ENCODE peak calls at places on chromosome 4, in ten cellular contexts. U is breast epithelium, J is vagina, K is left ventricle myocardium inferior, L is PC-3, B is MM.1S, V is kidney, X is endodermal cell, S is prostate gland, T is psoas muscle. A is an unnamed sample.

GRCh38 chr4:116183241-116183640 is 902.1 kb downstream of the TRAM1L1 start:
- DNase-seq in V (no peak), K (no peak), X (no peak), T (no peak), S (no peak), U (no peak), B (no peak), L (no peak), J (no peak), A (no peak)

GRCh38 chr4:183242291-183242690 is 77.8 kb downstream of the CLDN22 start:
- DNase-seq in V (no peak), X (no peak), B (no peak), K (no peak), L (no peak), S (no peak), U (no peak), T (no peak), J (no peak), A (no peak)

GRCh38 chr4:77095101-77095826 is 19.5 kb upstream of the CCNI start:
- DNase-seq in S (peak; percentile 80), K (peak; percentile 78), T (peak; percentile 70), J (no peak), V (peak; percentile 89), X (peak; percentile 91), U (peak; percentile 74), B (peak; percentile 79), L (peak; percentile 62), A (peak; percentile 69)

GRCh38 chr4:110902500-110902899 is 279.6 kb upstream of the PITX2 start:
- DNase-seq in U (no peak), J (no peak), S (no peak), L (no peak), X (no peak), V (no peak), B (no peak), K (no peak), T (no peak), A (no peak)

GRCh38 chr4:183173580-183174526 is 74.8 kb downstream of the WWC2 start:
- DNase-seq in K (no peak), L (no peak), V (no peak), S (no peak), J (no peak), X (peak; percentile 84), U (no peak), T (no peak), B (no peak), A (no peak)

GRCh38 chr4:99617374-99617773 is 40.3 kb downstream of the C4orf54 start:
- DNase-seq in V (no peak), K (no peak), L (peak; percentile 42), T (no peak), S (no peak), U (no peak), J (no peak), X (no peak), B (no peak), A (no peak)

GRCh38 chr4:94603170-94603747 is 151.5 kb downstream of the PDLIM5 start:
- DNase-seq in J (no peak), S (no peak), U (no peak), T (no peak), B (no peak), V (no peak), K (no peak), L (peak; percentile 47), X (no peak), A (no peak)

GRCh38 chr4:133891001-133891400 is 310.6 kb downstream of the PABPC4L start:
- DNase-seq in B (no peak), V (no peak), S (no peak), J (no peak), K (no peak), T (no peak), L (no peak), X (no peak), U (no peak), A (no peak)

GRCh38 chr4:68871772-68872441 is 56.1 kb downstream of the UGT2B10 start:
- DNase-seq in T (no peak), L (no peak), U (no peak), X (no peak), V (no peak), B (no peak), K (no peak), J (no peak), S (no peak), A (no peak)

GRCh38 chr4:8724436-8725070 is 132.0 kb downstream of the CPZ start:
- DNase-seq in K (no peak), U (no peak), S (no peak), J (no peak), B (no peak), V (peak; percentile 52), L (no peak), T (no peak), X (no peak), A (no peak)

GRCh38 chr4:183830438-183830985 is 74.6 kb upstream of the STOX2 start:
- DNase-seq in V (no peak), L (peak; percentile 24), K (no peak), T (no peak), U (no peak), B (no peak), X (no peak), J (no peak), S (no peak), A (no peak)

GRCh38 chr4:98700630-98701029 is 42.2 kb upstream of the TSPAN5 start:
- DNase-seq in X (no peak), S (no peak), U (no peak), K (no peak), J (no peak), T (no peak), L (no peak), B (no peak), V (no peak), A (no peak)

GRCh38 chr4:69532886-69533506 is 37.3 kb upstream of the UGT2B4 start:
- DNase-seq in L (no peak), U (no peak), J (no peak), B (no peak), T (no peak), S (no peak), V (no peak), X (no peak), K (no peak), A (no peak)

GRCh38 chr4:59248313-59248712 is 1951.8 kb upstream of the ADGRL3 start:
- DNase-seq in K (no peak), L (no peak), B (no peak), S (no peak), X (no peak), J (no peak), U (no peak), V (no peak), T (no peak), A (no peak)

GRCh38 chr4:59249110-59249509 is 1951.0 kb upstream of the ADGRL3 start:
- DNase-seq in B (no peak), T (no peak), J (no peak), V (no peak), X (no peak), S (no peak), L (no peak), K (no peak), U (no peak), A (no peak)

GRCh38 chr4:59243038-59243437 is 1957.1 kb upstream of the ADGRL3 start:
- DNase-seq in K (no peak), X (no peak), V (no peak), U (no peak), T (no peak), J (no peak), B (no peak), L (no peak), S (no peak), A (no peak)

DNA sequence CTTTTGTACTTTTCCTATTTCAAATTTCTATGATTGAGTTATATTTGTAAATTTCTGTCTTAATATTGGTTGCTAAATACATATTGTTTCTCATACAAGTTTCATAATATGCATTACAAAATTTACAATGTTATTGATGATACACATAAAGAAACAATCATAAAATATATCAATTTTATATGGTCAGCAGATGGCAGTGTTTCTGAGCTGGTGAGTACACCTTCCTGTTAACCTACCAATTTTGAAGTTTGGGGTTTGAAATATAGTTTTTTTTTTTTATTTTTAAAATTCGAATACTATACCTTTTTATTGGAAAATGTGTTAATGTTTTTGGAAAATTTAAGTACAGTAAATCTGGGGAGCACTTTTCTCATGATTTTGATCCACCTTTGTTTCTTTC is 1953.1 kb upstream of the ADGRL3 start:
- DNase-seq in X (no peak), U (no peak), B (peak; percentile 27), T (no peak), V (no peak), S (no peak), J (no peak), K (no peak), L (peak; percentile 51), A (no peak)
- TF ChIP-seq CTCF in X (peak; percentile 71), U (no peak), B (peak; percentile 26), T (no peak), V (no peak), S (no peak), J (no peak), K (peak; percentile 33), L (peak; percentile 70), A (no peak)

GRCh38 chr4:190019023-190019858 is 7.8 kb downstream of the FRG2 start:
- DNase-seq in X (peak; percentile 52), S (no peak), L (no peak), J (no peak), K (no peak), T (no peak), U (no peak), V (peak; percentile 59), B (no peak), A (no peak)
- H3K9me3 ChIP-seq in X (no peaks in the 10 kb centered on the region), S (no peaks in the 10 kb centered on the region), L (no peaks in the 10 kb centered on the region), J (no peaks in the 10 kb centered on the region), K (no peaks in the 10 kb centered on the region), T (no peaks in the 10 kb centered on the region), U (no peaks in the 10 kb centered on the region), V (no peaks in the 10 kb centered on the region), B (no peaks in the 10 kb centered on the region), A (no peaks in the 10 kb centered on the region)

GRCh38 chr4:78776031-78776728 is at the start of gene BMP2K:
- DNase-seq in J (no peak), U (peak; percentile 57), L (peak; percentile 62), T (peak; percentile 85), B (peak; percentile 79), X (peak; percentile 95), V (peak; percentile 94), S (peak; percentile 72), K (peak; percentile 86), A (peak; percentile 69)
- TF ChIP-seq CTCF in J (no peak), U (no peak), L (no peak), T (peak; percentile 7), B (no peak), X (peak; percentile 51), V (no peak), S (no peak), K (peak; percentile 41), A (no peak)

GRCh38 chr4:39846135-39846534 is 131.6 kb downstream of the PDS5A start:
- DNase-seq in T (no peak), B (no peak), U (no peak), L (peak; percentile 42), J (no peak), K (no peak), S (no peak), V (no peak), X (no peak), A (no peak)

GRCh38 chr4:39855909-39856512 is 121.7 kb downstream of the PDS5A start:
- DNase-seq in L (peak; percentile 22), X (no peak), T (no peak), J (no peak), U (no peak), S (no peak), K (no peak), V (no peak), B (no peak), A (no peak)

GRCh38 chr4:39846705-39847104 is 131.0 kb downstream of the PDS5A start:
- DNase-seq in V (no peak), L (no peak), S (no peak), U (no peak), J (no peak), B (no peak), K (no peak), X (no peak), T (no peak), A (no peak)

GRCh38 chr4:39850727-39851126 is 127.0 kb downstream of the PDS5A start:
- DNase-seq in L (no peak), X (no peak), B (no peak), K (no peak), U (no peak), S (no peak), V (no peak), J (no peak), T (no peak), A (no peak)
- H3K9me3 ChIP-seq in L (peaks cover 2% of the 10 kb centered on the region), X (peaks cover 2% of the 10 kb centered on the region), B (no peaks in the 10 kb centered on the region), K (peaks cover 5% of the 10 kb centered on the region), U (no peaks in the 10 kb centered on the region), S (no peaks in the 10 kb centered on the region), V (no peaks in the 10 kb centered on the region), J (no peaks in the 10 kb centered on the region), T (peaks cover under 1% of the 10 kb centered on the region), A (peaks cover 2% of the 10 kb centered on the region)

A was measured in CD4-positive, alpha-beta T cell.